ENCODE peak calls at places on chromosomes 16 and 17, in nine cellular contexts. Y, K, E, M, Q, S, C, I and N are unnamed samples.

GRCh38 chr16:10528635-10529034 is 51.8 kb downstream of the EMP2 start:
- DNase-seq in E (no peak), Y (no peak), C (no peak), K (no peak), S (no peak), I (no peak), M (no peak), Q (no peak), N (no peak)

GRCh38 chr16:18841833-18842525 is 40.6 kb upstream of the ARL6IP1 start:
- DNase-seq in Q (no peak), K (no peak), Y (no peak), I (no peak), E (no peak), S (no peak), M (no peak), C (no peak), N (no peak)

GRCh38 chr16:54602666-54603065 is 316.1 kb upstream of the IRX3 start:
- DNase-seq in I (no peak), M (no peak), K (no peak), E (no peak), C (no peak), Y (no peak), Q (no peak), S (no peak), N (no peak)

GRCh38 chr17:72332367-72332766 is 211.5 kb downstream of the SOX9 start:
- DNase-seq in K (no peak), S (peak; percentile 27), M (no peak), C (no peak), E (no peak), I (no peak), Y (no peak), Q (no peak), N (no peak)

GRCh38 chr16:24598777-24599437 is 59.5 kb downstream of the RBBP6 start:
- DNase-seq in Y (no peak), E (no peak), K (no peak), Q (no peak), C (no peak), I (no peak), M (no peak), S (no peak), N (no peak)

GRCh38 chr17:14014647-14015046 is 54.7 kb upstream of the COX10 start:
- DNase-seq in S (peak; percentile 9), M (no peak), Y (no peak), K (no peak), E (no peak), C (no peak), I (no peak), Q (no peak), N (no peak)

GRCh38 chr17:40664582-40665333 is at the start of gene KRT222:
- DNase-seq in I (no peak), M (no peak), E (no peak), C (no peak), S (no peak), K (no peak), Q (no peak), Y (no peak), N (no peak)

GRCh38 chr17:30062372-30062771 is 54.2 kb upstream of the NSRP1 start:
- DNase-seq in I (no peak), E (no peak), Y (no peak), S (no peak), K (no peak), M (no peak), C (no peak), Q (no peak), N (no peak)

GRCh38 chr17:29071303-29071702 is 28.4 kb downstream of the PIPOX start:
- DNase-seq in Y (no peak), M (no peak), C (no peak), Q (no peak), K (no peak), S (no peak), I (no peak), E (no peak), N (no peak)

GRCh38 chr16:2897110-2897509 is 14.1 kb downstream of the FLYWCH2 start:
- DNase-seq in I (no peak), Q (no peak), C (no peak), E (no peak), K (no peak), Y (no peak), M (no peak), S (peak; percentile 58), N (no peak)

GRCh38 chr17:51097708-51098446 is 22.8 kb downstream of the SPAG9 start:
- DNase-seq in C (no peak), E (no peak), Y (no peak), I (no peak), Q (no peak), S (no peak), K (no peak), M (peak; percentile 41), N (no peak)

GRCh38 chr17:3986270-3986938 is 22.2 kb upstream of the ATP2A3 start:
- DNase-seq in Q (no peak), K (no peak), I (no peak), S (no peak), C (no peak), Y (no peak), E (peak; percentile 57), M (no peak), N (no peak)

GRCh38 chr16:85622683-85623082 is 9.6 kb downstream of the GSE1 start:
- DNase-seq in E (no peak), K (no peak), Y (no peak), Q (no peak), M (no peak), I (no peak), C (no peak), S (no peak), N (no peak)

GRCh38 chr16:55277536-55277935 is 46.5 kb upstream of the IRX6 start:
- DNase-seq in M (no peak), E (no peak), C (no peak), I (no peak), K (no peak), Y (no peak), S (no peak), Q (no peak), N (no peak)

GRCh38 chr17:42067371-42068180 is 17.2 kb upstream of the C17orf113 start:
- DNase-seq in E (peak; percentile 57), Y (peak; percentile 81), K (peak; percentile 72), I (peak; percentile 61), S (peak; percentile 23), Q (peak; percentile 64), C (no peak), M (peak; percentile 81), N (peak; percentile 52)

DNA sequence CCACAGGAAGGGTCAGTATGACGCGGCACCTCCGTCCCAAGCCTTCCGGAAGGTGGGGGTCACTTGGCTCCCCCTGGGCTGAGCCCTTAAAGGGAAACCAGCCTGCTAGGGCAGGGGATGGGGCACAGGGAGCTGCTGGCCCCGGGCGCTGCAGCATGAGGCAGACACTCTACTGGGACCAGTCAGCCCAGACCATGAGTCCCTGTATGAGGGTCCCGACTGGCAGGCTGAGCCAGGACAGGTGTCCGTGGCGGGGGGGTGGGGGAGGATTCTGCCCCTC is 43.4 kb upstream of the ZC3H18 start:
- DNase-seq in E (peak; percentile 16), Q (no peak), M (no peak), C (no peak), I (no peak), Y (no peak), K (no peak), S (no peak), N (no peak)
- H3K4me1 ChIP-seq in E (peaks cover 20% of the 10 kb centered on the region), Q (peaks cover 8% of the 10 kb centered on the region), M (peaks cover 16% of the 10 kb centered on the region), C (no peaks in the 10 kb centered on the region), I (no peaks in the 10 kb centered on the region), Y (peaks cover 70% of the 10 kb centered on the region), K (no peaks in the 10 kb centered on the region), S (peaks cover 1% of the 10 kb centered on the region), N (peaks cover 18% of the 10 kb centered on the region)

DNA sequence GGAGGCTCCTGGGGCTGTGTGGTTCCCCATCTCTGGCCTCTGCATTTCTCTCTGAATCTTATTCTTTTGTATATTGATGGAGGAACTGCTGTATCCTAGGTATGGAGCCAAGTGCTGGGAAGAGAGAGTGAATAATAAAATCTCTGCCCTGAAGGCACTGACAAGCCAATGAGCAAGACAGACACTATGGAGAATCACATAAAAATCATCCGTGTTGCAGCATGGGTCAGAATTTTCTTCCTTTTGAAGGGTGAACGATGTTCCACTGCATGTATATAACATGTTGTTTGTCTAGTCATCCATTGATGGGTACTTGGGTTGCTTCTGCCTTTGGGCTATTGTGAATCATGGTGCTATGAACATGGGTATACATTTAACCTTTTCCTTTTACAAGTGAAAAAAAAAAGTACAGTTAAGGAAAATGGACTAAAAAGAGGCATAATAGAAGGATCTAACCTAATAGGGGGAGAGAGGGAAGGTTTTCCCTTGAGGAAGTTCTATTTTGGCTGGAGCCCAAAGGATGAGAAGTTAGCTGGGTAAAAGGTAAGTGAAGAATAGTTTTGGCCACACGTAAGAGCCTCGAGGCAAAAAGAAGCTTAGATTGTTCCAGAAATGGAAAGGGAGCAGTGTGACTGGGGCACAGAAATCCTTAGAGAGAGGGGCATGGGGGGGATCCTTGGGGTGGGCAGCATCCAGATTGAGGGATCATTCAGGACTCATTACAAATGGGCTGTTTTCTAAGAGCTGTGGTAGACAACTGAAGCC is 32.3 kb upstream of the GNA13 start:
- DNase-seq in E (no peak), Q (no peak), S (no peak), K (no peak), M (no peak), C (no peak), I (no peak), Y (no peak), N (no peak)
- H3K4me3 ChIP-seq in E (no peak overlapping the region), Q (no peak overlapping the region), S (no peak overlapping the region), K (no peak overlapping the region), M (no peak overlapping the region), C (no peak overlapping the region), I (no peak overlapping the region), Y (no peak overlapping the region), N (no peak overlapping the region)

DNA sequence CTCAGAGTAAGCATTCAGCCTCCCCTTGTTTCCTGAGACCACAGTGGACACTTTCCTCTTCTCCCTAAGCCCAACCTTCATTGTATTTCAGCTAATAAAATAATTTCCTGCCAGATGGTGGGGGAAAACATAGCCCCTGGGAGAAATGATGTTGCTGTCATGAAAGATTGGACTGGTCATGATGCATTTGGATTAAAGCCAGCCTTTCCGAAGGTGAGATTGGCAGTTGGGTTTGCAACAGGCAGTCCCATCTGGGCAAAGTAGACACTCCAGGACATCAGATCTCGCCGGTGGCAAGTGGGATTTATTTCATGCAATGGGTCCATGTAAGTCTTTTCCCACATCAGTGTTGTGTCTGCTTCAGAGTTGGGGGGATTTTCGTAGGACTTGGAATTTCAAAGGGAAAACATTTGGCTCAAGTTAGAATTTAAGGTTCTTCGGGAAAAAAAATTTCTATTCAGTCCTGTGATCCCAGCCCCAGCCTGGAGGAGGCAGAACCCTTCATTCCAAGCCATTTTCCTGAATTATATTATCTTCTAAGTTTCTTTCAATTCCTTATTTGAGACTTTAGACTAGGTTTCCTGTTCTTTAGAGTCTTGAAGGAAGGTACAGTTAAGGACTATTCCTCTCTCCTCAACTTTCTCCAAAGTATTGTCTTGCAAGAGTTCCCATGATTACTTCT is 391.7 kb downstream of the XYLT1 start:
- DNase-seq in C (no peak), K (no peak), I (no peak), S (no peak), M (no peak), Q (no peak), E (no peak), Y (no peak), N (no peak)
- H3K4me1 ChIP-seq in C (no peaks in the 10 kb centered on the region), K (no peaks in the 10 kb centered on the region), I (no peaks in the 10 kb centered on the region), S (no peaks in the 10 kb centered on the region), M (no peaks in the 10 kb centered on the region), Q (no peaks in the 10 kb centered on the region), E (no peaks in the 10 kb centered on the region), Y (no peaks in the 10 kb centered on the region), N (no peaks in the 10 kb centered on the region)

DNA sequence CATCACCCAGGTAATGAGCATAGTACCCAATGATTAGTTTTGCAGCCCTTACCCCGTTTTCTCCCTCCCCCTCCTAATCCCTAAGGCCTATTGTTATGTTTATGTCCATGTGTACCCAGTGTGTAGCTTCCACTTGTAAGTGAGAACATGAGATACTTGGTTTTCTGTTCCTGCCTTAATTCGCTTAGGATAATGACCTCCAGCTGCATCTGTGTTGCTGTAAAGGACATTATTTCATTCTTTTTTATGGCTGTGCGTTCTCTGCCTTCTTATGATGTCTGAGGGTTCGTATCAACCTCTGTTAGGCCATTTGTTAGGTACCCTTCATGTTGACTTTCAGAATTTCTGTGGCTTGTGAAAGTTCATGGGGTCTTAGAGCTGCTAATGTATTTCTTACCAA is 31.0 kb downstream of the CTCF start:
- DNase-seq in E (no peak), K (no peak), M (no peak), S (no peak), Y (no peak), Q (no peak), I (no peak), C (no peak), N (no peak)
- H3K4me3 ChIP-seq in E (no peak overlapping the region), K (no peak overlapping the region), M (no peak overlapping the region), S (no peak overlapping the region), Y (no peak overlapping the region), Q (no peak overlapping the region), I (no peak overlapping the region), C (no peak overlapping the region), N (no peak overlapping the region)